ENCODE peak calls at places on chromosomes 3 and 15, in ten cellular contexts. Y is foreskin keratinocyte, W is cardiac muscle cell, A is heart left ventricle, J is OCI-LY7, O is thoracic aorta, C is lower lobe of right lung, N is H9, U is heart right ventricle, T is sigmoid colon. P is an unnamed sample.

GRCh38 chr3:45754461-45754860 is 41.9 kb downstream of the SLC6A20 start:
- DNase-seq in Y (no peak), W (no peak), A (no peak), J (no peak), O (no peak), C (no peak), N (no peak), U (no peak), T (no peak), P (no peak)

GRCh38 chr3:112769624-112770023 is 77.0 kb downstream of the CD200R1L start:
- DNase-seq in Y (peak), W (no peak), A (no peak), J (no peak), O (no peak), C (no peak), N (no peak), U (no peak), T (no peak), P (no peak)

GRCh38 chr15:66685638-66686150 is 16.3 kb upstream of the SMAD6 start:
- DNase-seq in Y (no peak), W (no peak), A (no peak), J (no peak), O (no peak), C (no peak), N (no peak), U (no peak), T (no peak), P (no peak)

GRCh38 chr3:157837341-157837740 is 268.9 kb downstream of the SHOX2 start:
- DNase-seq in Y (no peak), W (no peak), A (no peak), J (no peak), O (no peak), C (no peak), N (no peak), U (no peak), T (no peak), P (no peak)

GRCh38 chr3:37582117-37582516 is 279.6 kb upstream of the CTDSPL start:
- DNase-seq in Y (no peak), W (peak), A (no peak), J (no peak), O (no peak), C (no peak), N (no peak), U (no peak), T (no peak), P (no peak)

GRCh38 chr3:31456373-31456772 is 76.4 kb upstream of the STT3B start:
- DNase-seq in Y (no peak), W (no peak), A (peak), J (no peak), O (no peak), C (peak), N (no peak), U (no peak), T (no peak), P (no peak)

GRCh38 chr3:27713435-27713880 is 8.7 kb downstream of the EOMES start:
- DNase-seq in Y (no peak), W (peak), A (no peak), J (no peak), O (no peak), C (no peak), N (peak), U (no peak), T (no peak), P (no peak)

GRCh38 chr3:8632402-8633237 is 12.0 kb downstream of the SSUH2 start:
- DNase-seq in Y (peak), W (no peak), A (no peak), J (no peak), O (no peak), C (no peak), N (no peak), U (no peak), T (no peak), P (no peak)

GRCh38 chr3:8052599-8053185 is 448.9 kb upstream of the LMCD1 start:
- DNase-seq in Y (no peak), W (no peak), A (peak), J (no peak), O (no peak), C (no peak), N (no peak), U (no peak), T (no peak), P (no peak)

GRCh38 chr3:106624154-106624553 is 753.1 kb upstream of the CCDC54 start:
- DNase-seq in Y (no peak), W (no peak), A (no peak), J (no peak), O (no peak), C (no peak), N (no peak), U (no peak), T (no peak), P (no peak)

GRCh38 chr3:106631378-106632083 is 745.7 kb upstream of the CCDC54 start:
- DNase-seq in Y (no peak), W (no peak), A (no peak), J (no peak), O (no peak), C (no peak), N (no peak), U (no peak), T (no peak), P (no peak)

GRCh38 chr3:106629215-106629832 is 747.9 kb upstream of the CCDC54 start:
- DNase-seq in Y (no peak), W (no peak), A (no peak), J (peak), O (no peak), C (no peak), N (no peak), U (no peak), T (no peak), P (no peak)

GRCh38 chr3:106628407-106628806 is 748.8 kb upstream of the CCDC54 start:
- DNase-seq in Y (peak), W (no peak), A (no peak), J (peak), O (no peak), C (no peak), N (no peak), U (no peak), T (no peak), P (no peak)
- H3K27ac ChIP-seq in Y (no peak), W (no peak), A (no peak), J (no peak), O (no peak), C (no peak), N (no peak), U (no peak), T (no peak), P (no peak)

DNA sequence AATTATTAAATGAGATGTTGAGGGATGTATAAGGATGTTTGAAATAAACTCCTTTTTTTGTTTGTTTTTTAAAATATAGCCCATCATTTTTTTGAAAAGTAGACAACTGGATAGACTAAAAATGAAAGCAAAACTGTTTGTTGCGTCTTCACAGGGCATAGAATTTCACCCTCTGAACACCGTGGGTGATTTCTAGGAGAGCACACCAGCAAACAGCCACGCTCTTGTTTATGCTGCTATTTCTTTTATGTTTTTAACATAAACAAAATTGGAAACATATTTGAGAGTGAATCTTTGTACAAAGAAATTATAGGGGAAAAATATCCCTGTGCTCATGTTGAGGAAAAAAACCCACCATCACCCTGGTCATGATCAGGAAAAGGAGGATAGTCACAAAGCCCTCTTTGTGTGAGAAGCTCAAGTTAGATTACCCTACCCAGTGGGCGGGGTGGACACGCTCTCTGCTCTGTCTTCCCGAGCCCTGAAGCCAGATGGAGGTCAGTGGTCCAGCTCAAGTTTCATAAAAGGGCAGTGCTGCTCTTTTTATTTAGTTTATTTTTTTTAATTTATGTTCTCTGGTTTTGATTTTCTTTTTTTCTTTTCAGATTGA is 313.3 kb downstream of the SATB1 start:
- DNase-seq in Y (no peak), W (no peak), A (no peak), J (peak), O (no peak), C (no peak), N (no peak), U (no peak), T (no peak), P (no peak)
- H3K27ac ChIP-seq in Y (no peak), W (no peak), A (no peak), J (no peak), O (no peak), C (no peak), N (no peak), U (no peak), T (no peak), P (no peak)

GRCh38 chr3:51390186-51390585 is 899 bp upstream of the RBM15B start:
- DNase-seq in Y (no peak), W (no peak), A (no peak), J (no peak), O (no peak), C (no peak), N (no peak), U (no peak), T (no peak), P (no peak)
- H3K27ac ChIP-seq in Y (no peak), W (peak), A (peak), J (peak), O (peak), C (peak), N (no peak), U (peak), T (peak), P (no peak)

GRCh38 chr3:71229905-71230657 is 353.4 kb downstream of the FOXP1 start:
- DNase-seq in Y (no peak), W (no peak), A (no peak), J (no peak), O (no peak), C (no peak), N (no peak), U (no peak), T (no peak), P (no peak)
- H3K27ac ChIP-seq in Y (no peak), W (no peak), A (no peak), J (no peak), O (peak), C (no peak), N (no peak), U (no peak), T (peak), P (no peak)